ENCODE peak calls at places on chromosomes 13 and 19, in six cellular contexts. I, R, V, B, A and Q are unnamed samples. For H3K27me3, the result is how much of the 10 kb centered on the place peaks cover.

GRCh38 chr19:7293795-7294570 is at the start of gene INSR:
- DNase-seq in I (peak), R (peak), V (peak), B (peak), A (peak), Q (peak)

GRCh38 chr19:16232127-16232526 is 34.4 kb downstream of the AP1M1 start:
- DNase-seq in I (no peak), R (no peak), V (no peak), B (no peak), A (no peak), Q (no peak)

GRCh38 chr13:98476538-98476966 is 100.4 kb downstream of the STK24 start:
- DNase-seq in I (no peak), R (no peak), V (no peak), B (peak), A (peak), Q (no peak)

GRCh38 chr13:82654851-82655517 is 1227.3 kb downstream of the SLITRK1 start:
- DNase-seq in I (no peak), R (peak), V (peak), B (peak), A (no peak), Q (no peak)

GRCh38 chr19:6540918-6541689 is 10.3 kb downstream of the TNFSF9 start:
- DNase-seq in I (no peak), R (no peak), V (no peak), B (no peak), A (no peak), Q (no peak)

GRCh38 chr13:39364797-39365468 is 238.1 kb downstream of the LHFPL6 start:
- DNase-seq in I (no peak), R (no peak), V (no peak), B (peak), A (no peak), Q (no peak)

GRCh38 chr13:100363351-100363750 is 225.2 kb downstream of the GGACT start:
- DNase-seq in I (no peak), R (no peak), V (no peak), B (peak), A (no peak), Q (no peak)

GRCh38 chr13:38395505-38395803 is 45.8 kb downstream of the UFM1 start:
- DNase-seq in I (no peak), R (no peak), V (no peak), B (no peak), A (no peak), Q (no peak)

GRCh38 chr13:45744979-45745378 is 42.9 kb downstream of the CBY2 start:
- DNase-seq in I (no peak), R (no peak), V (no peak), B (no peak), A (no peak), Q (no peak)

GRCh38 chr13:24083722-24084421 is 76.6 kb upstream of the SPATA13 start:
- DNase-seq in I (no peak), R (no peak), V (no peak), B (no peak), A (no peak), Q (peak)

GRCh38 chr19:40283414-40284250 is 1.5 kb downstream of the AKT2 start:
- DNase-seq in I (no peak), R (no peak), V (no peak), B (peak), A (no peak), Q (no peak)

GRCh38 chr19:40231544-40232424 is 5.3 kb upstream of the CCNP start:
- DNase-seq in I (no peak), R (no peak), V (no peak), B (no peak), A (no peak), Q (no peak)

GRCh38 chr13:46698910-46699460 is 98.0 kb downstream of the ESD start:
- DNase-seq in I (no peak), R (no peak), V (no peak), B (peak), A (no peak), Q (peak)

GRCh38 chr19:48991823-48992570 is 1.1 kb downstream of the GYS1 start:
- DNase-seq in I (no peak), R (peak), V (peak), B (peak), A (peak), Q (peak)

GRCh38 chr13:27372896-27373295 is 51.5 kb upstream of the GTF3A start:
- DNase-seq in I (no peak), R (no peak), V (no peak), B (peak), A (peak), Q (no peak)

GRCh38 chr13:100521912-100522490 is 66.6 kb downstream of the GGACT start:
- DNase-seq in I (no peak), R (no peak), V (no peak), B (no peak), A (no peak), Q (no peak)

GRCh38 chr19:54209748-54210494 is 9.3 kb downstream of the RPS9 start:
- DNase-seq in I (peak), R (peak), V (peak), B (peak), A (peak), Q (peak)

GRCh38 chr19:40139533-40140287 is 49.0 kb upstream of the ZNF780A start:
- DNase-seq in I (peak), R (no peak), V (no peak), B (peak), A (no peak), Q (no peak)

GRCh38 chr19:15776991-15777787 is 10.3 kb upstream of the OR10H5 start:
- DNase-seq in I (peak), R (no peak), V (no peak), B (no peak), A (no peak), Q (no peak)

GRCh38 chr13:84192125-84192524 is 309.9 kb upstream of the SLITRK1 start:
- DNase-seq in I (no peak), R (no peak), V (no peak), B (peak), A (no peak), Q (no peak)

GRCh38 chr13:51243227-51243626 is 21.0 kb downstream of the FAM124A start:
- DNase-seq in I (no peak), R (no peak), V (no peak), B (no peak), A (no peak), Q (no peak)

GRCh38 chr13:41780736-41781708 is 179.9 kb downstream of the VWA8 start:
- DNase-seq in I (no peak), R (no peak), V (no peak), B (peak), A (no peak), Q (no peak)

GRCh38 chr13:76729690-76730089 is 156.5 kb downstream of the KCTD12 start:
- DNase-seq in I (no peak), R (no peak), V (no peak), B (no peak), A (no peak), Q (no peak)
- TF ChIP-seq CTCF in I (no peak), R (no peak), V (no peak), B (no peak), A (no peak), Q (no peak)

GRCh38 chr19:46115396-46116109 is 8.9 kb downstream of the IGFL3 start:
- DNase-seq in I (peak), R (no peak), V (no peak), B (peak), A (no peak), Q (no peak)

GRCh38 chr19:46116121-46116520 is 8.4 kb downstream of the IGFL3 start:
- DNase-seq in I (no peak), R (no peak), V (no peak), B (no peak), A (no peak), Q (no peak)

GRCh38 chr19:46112527-46112926 is 12.0 kb downstream of the IGFL3 start:
- DNase-seq in I (no peak), R (no peak), V (no peak), B (no peak), A (no peak), Q (no peak)

GRCh38 chr19:46111376-46111775 is 13.1 kb downstream of the IGFL3 start:
- DNase-seq in I (no peak), R (no peak), V (no peak), B (no peak), A (no peak), Q (no peak)

DNA sequence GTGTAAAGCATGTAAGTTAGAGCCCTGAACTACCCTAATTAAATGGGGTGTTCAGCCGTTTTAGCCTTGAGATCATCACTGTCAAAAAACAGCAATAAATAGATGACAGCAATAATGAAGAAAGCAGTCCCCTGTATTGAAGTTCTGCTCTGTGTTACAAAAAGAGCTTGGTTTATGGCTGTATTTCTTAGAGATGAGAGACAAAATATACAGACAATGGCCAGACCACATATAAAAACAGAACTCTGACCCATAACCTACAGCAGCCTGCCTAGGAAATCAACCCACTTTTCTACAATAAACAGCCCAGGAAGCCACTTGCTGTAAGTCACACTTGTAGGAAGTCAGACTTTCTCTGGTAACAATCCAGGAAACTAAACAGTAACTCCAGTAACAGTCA is 10.8 kb downstream of the IGFL3 start:
- DNase-seq in I (no peak), R (no peak), V (no peak), B (no peak), A (no peak), Q (no peak)
- H3K27me3 ChIP-seq in I (under half), R (under half), V (under half), B (under half), A (under half), Q (under half)

GRCh38 chr19:57888494-57889231 is at the start of gene ZNF814:
- DNase-seq in I (peak), R (peak), V (peak), B (peak), A (peak), Q (peak)
- TF ChIP-seq POLR2A in I (no peak), R (no peak), V (no peak), B (peak), A (no peak), Q (no peak)

GRCh38 chr13:108342369-108343289 is 73.1 kb downstream of the TNFSF13B start:
- DNase-seq in I (no peak), R (no peak), V (no peak), B (peak), A (no peak), Q (peak)
- TF ChIP-seq CTCF in I (peak), R (no peak), V (peak), B (peak), A (peak), Q (no peak)

GRCh38 chr13:94708971-94709614 is 3.3 kb downstream of the SOX21 start:
- DNase-seq in I (no peak), R (no peak), V (no peak), B (no peak), A (no peak), Q (no peak)
- H3K27me3 ChIP-seq in I (half or more), R (half or more), V (half or more), B (half or more), A (half or more), Q (under half)

GRCh38 chr19:4539697-4540581 is at the start of gene LRG1:
- DNase-seq in I (no peak), R (no peak), V (no peak), B (no peak), A (peak), Q (no peak)
- TF ChIP-seq POLR2A in I (no peak), R (no peak), V (no peak), B (no peak), A (peak), Q (no peak)